ENCODE peak calls at places on chromosomes 3 and 15, in nine cellular contexts. One of them, this sample, is unnamed.

GRCh38 chr15:60682115-60682514 is 203.2 kb upstream of the ICE2 start:
- DNase-seq in C1 segment of cervical spinal cord: no peak
- DNase-seq in choroid plexus epithelial cell: peak
- DNase-seq in HS-5: no peak
- DNase-seq in A549: no peak
- DNase-seq in KG1: no peak
- DNase-seq in activated B cell treated with CpG ODN at 0.5 μM for 24 hours: no peak
- DNase-seq in HFF-Myc: no peak
- DNase-seq in ecto neural progenitor cell: no peak
- DNase-seq in this sample: no peak

GRCh38 chr15:92079047-92079446 is 225.5 kb downstream of the SLCO3A1 start:
- DNase-seq in C1 segment of cervical spinal cord: no peak
- DNase-seq in choroid plexus epithelial cell: no peak
- DNase-seq in HS-5: no peak
- DNase-seq in A549: no peak
- DNase-seq in KG1: no peak
- DNase-seq in activated B cell treated with CpG ODN at 0.5 μM for 24 hours: no peak
- DNase-seq in HFF-Myc: no peak
- DNase-seq in ecto neural progenitor cell: no peak
- DNase-seq in this sample: no peak

GRCh38 chr15:41987925-41988275 is 15.5 kb upstream of the EHD4 start:
- DNase-seq in C1 segment of cervical spinal cord: no peak
- DNase-seq in choroid plexus epithelial cell: no peak
- DNase-seq in HS-5: no peak
- DNase-seq in A549: no peak
- DNase-seq in KG1: no peak
- DNase-seq in activated B cell treated with CpG ODN at 0.5 μM for 24 hours: no peak
- DNase-seq in HFF-Myc: no peak
- DNase-seq in ecto neural progenitor cell: no peak
- DNase-seq in this sample: no peak

GRCh38 chr3:64595253-64595694 is 92.5 kb downstream of the ADAMTS9 start:
- DNase-seq in C1 segment of cervical spinal cord: peak
- DNase-seq in choroid plexus epithelial cell: peak
- DNase-seq in HS-5: peak
- DNase-seq in A549: no peak
- DNase-seq in KG1: no peak
- DNase-seq in activated B cell treated with CpG ODN at 0.5 μM for 24 hours: no peak
- DNase-seq in HFF-Myc: no peak
- DNase-seq in ecto neural progenitor cell: no peak
- DNase-seq in this sample: no peak

GRCh38 chr3:177126015-177126773 is 71.1 kb downstream of the TBL1XR1 start:
- DNase-seq in C1 segment of cervical spinal cord: no peak
- DNase-seq in choroid plexus epithelial cell: peak
- DNase-seq in HS-5: peak
- DNase-seq in A549: no peak
- DNase-seq in KG1: no peak
- DNase-seq in activated B cell treated with CpG ODN at 0.5 μM for 24 hours: no peak
- DNase-seq in HFF-Myc: no peak
- DNase-seq in ecto neural progenitor cell: no peak
- DNase-seq in this sample: no peak

GRCh38 chr3:136343873-136344281 is 93.7 kb downstream of the PCCB start:
- DNase-seq in C1 segment of cervical spinal cord: peak
- DNase-seq in choroid plexus epithelial cell: peak
- DNase-seq in HS-5: peak
- DNase-seq in A549: peak
- DNase-seq in KG1: no peak
- DNase-seq in activated B cell treated with CpG ODN at 0.5 μM for 24 hours: no peak
- DNase-seq in HFF-Myc: peak
- DNase-seq in ecto neural progenitor cell: no peak
- DNase-seq in this sample: peak

GRCh38 chr3:97138914-97139541 is 324.6 kb downstream of the EPHA6 start:
- DNase-seq in C1 segment of cervical spinal cord: no peak
- DNase-seq in choroid plexus epithelial cell: no peak
- DNase-seq in HS-5: no peak
- DNase-seq in A549: no peak
- DNase-seq in KG1: no peak
- DNase-seq in activated B cell treated with CpG ODN at 0.5 μM for 24 hours: no peak
- DNase-seq in HFF-Myc: no peak
- DNase-seq in ecto neural progenitor cell: no peak
- DNase-seq in this sample: no peak

GRCh38 chr3:184757010-184757651 is 45.3 kb upstream of the MAGEF1 start:
- DNase-seq in C1 segment of cervical spinal cord: no peak
- DNase-seq in choroid plexus epithelial cell: peak
- DNase-seq in HS-5: no peak
- DNase-seq in A549: no peak
- DNase-seq in KG1: no peak
- DNase-seq in activated B cell treated with CpG ODN at 0.5 μM for 24 hours: no peak
- DNase-seq in HFF-Myc: no peak
- DNase-seq in ecto neural progenitor cell: no peak
- DNase-seq in this sample: peak

GRCh38 chr15:68410466-68411200 is 21.3 kb downstream of the ITGA11 start:
- DNase-seq in C1 segment of cervical spinal cord: no peak
- DNase-seq in choroid plexus epithelial cell: no peak
- DNase-seq in HS-5: no peak
- DNase-seq in A549: no peak
- DNase-seq in KG1: no peak
- DNase-seq in activated B cell treated with CpG ODN at 0.5 μM for 24 hours: peak
- DNase-seq in HFF-Myc: no peak
- DNase-seq in ecto neural progenitor cell: peak
- DNase-seq in this sample: no peak

GRCh38 chr3:155805802-155806618 is at the start of gene C3orf33:
- DNase-seq in C1 segment of cervical spinal cord: peak
- DNase-seq in choroid plexus epithelial cell: peak
- DNase-seq in HS-5: peak
- DNase-seq in A549: peak
- DNase-seq in KG1: peak
- DNase-seq in activated B cell treated with CpG ODN at 0.5 μM for 24 hours: peak
- DNase-seq in HFF-Myc: peak
- DNase-seq in ecto neural progenitor cell: peak
- DNase-seq in this sample: peak

GRCh38 chr15:51776952-51777574 is 25.7 kb downstream of the TMOD2 start:
- DNase-seq in C1 segment of cervical spinal cord: peak
- DNase-seq in choroid plexus epithelial cell: peak
- DNase-seq in HS-5: peak
- DNase-seq in A549: peak
- DNase-seq in KG1: peak
- DNase-seq in activated B cell treated with CpG ODN at 0.5 μM for 24 hours: no peak
- DNase-seq in HFF-Myc: peak
- DNase-seq in ecto neural progenitor cell: peak
- DNase-seq in this sample: peak

GRCh38 chr15:39855400-39855799 is 64.7 kb downstream of the GPR176 start:
- DNase-seq in C1 segment of cervical spinal cord: no peak
- DNase-seq in choroid plexus epithelial cell: peak
- DNase-seq in HS-5: no peak
- DNase-seq in A549: no peak
- DNase-seq in KG1: no peak
- DNase-seq in activated B cell treated with CpG ODN at 0.5 μM for 24 hours: no peak
- DNase-seq in HFF-Myc: no peak
- DNase-seq in ecto neural progenitor cell: no peak
- DNase-seq in this sample: no peak

GRCh38 chr3:58052373-58053273 is 44.4 kb downstream of the FLNB start:
- DNase-seq in C1 segment of cervical spinal cord: peak
- DNase-seq in choroid plexus epithelial cell: peak
- DNase-seq in HS-5: peak
- DNase-seq in A549: peak
- DNase-seq in KG1: no peak
- DNase-seq in activated B cell treated with CpG ODN at 0.5 μM for 24 hours: no peak
- DNase-seq in HFF-Myc: peak
- DNase-seq in ecto neural progenitor cell: no peak
- DNase-seq in this sample: peak

GRCh38 chr15:56831467-56831866 is 87.0 kb upstream of the TCF12 start:
- DNase-seq in C1 segment of cervical spinal cord: no peak
- DNase-seq in choroid plexus epithelial cell: no peak
- DNase-seq in HS-5: no peak
- DNase-seq in A549: no peak
- DNase-seq in KG1: no peak
- DNase-seq in activated B cell treated with CpG ODN at 0.5 μM for 24 hours: no peak
- DNase-seq in HFF-Myc: no peak
- DNase-seq in ecto neural progenitor cell: no peak
- DNase-seq in this sample: no peak

GRCh38 chr3:187677604-187678003 is 7.4 kb upstream of the SST start:
- DNase-seq in C1 segment of cervical spinal cord: no peak
- DNase-seq in choroid plexus epithelial cell: no peak
- DNase-seq in HS-5: no peak
- DNase-seq in A549: no peak
- DNase-seq in KG1: no peak
- DNase-seq in activated B cell treated with CpG ODN at 0.5 μM for 24 hours: no peak
- DNase-seq in HFF-Myc: peak
- DNase-seq in ecto neural progenitor cell: no peak
- DNase-seq in this sample: no peak

GRCh38 chr3:157443873-157444770 is 7.5 kb downstream of the PTX3 start:
- DNase-seq in C1 segment of cervical spinal cord: no peak
- DNase-seq in choroid plexus epithelial cell: peak
- DNase-seq in HS-5: no peak
- DNase-seq in A549: no peak
- DNase-seq in KG1: no peak
- DNase-seq in activated B cell treated with CpG ODN at 0.5 μM for 24 hours: no peak
- DNase-seq in HFF-Myc: no peak
- DNase-seq in ecto neural progenitor cell: no peak
- DNase-seq in this sample: no peak

GRCh38 chr3:163924600-163924999 is 1153.7 kb downstream of the SI start:
- DNase-seq in C1 segment of cervical spinal cord: no peak
- DNase-seq in choroid plexus epithelial cell: no peak
- DNase-seq in HS-5: no peak
- DNase-seq in A549: no peak
- DNase-seq in KG1: no peak
- DNase-seq in activated B cell treated with CpG ODN at 0.5 μM for 24 hours: no peak
- DNase-seq in HFF-Myc: no peak
- DNase-seq in ecto neural progenitor cell: no peak
- DNase-seq in this sample: no peak

GRCh38 chr3:43638594-43639447 is 17.0 kb upstream of the ANO10 start:
- DNase-seq in C1 segment of cervical spinal cord: no peak
- DNase-seq in choroid plexus epithelial cell: peak
- DNase-seq in HS-5: no peak
- DNase-seq in A549: no peak
- DNase-seq in KG1: no peak
- DNase-seq in activated B cell treated with CpG ODN at 0.5 μM for 24 hours: no peak
- DNase-seq in HFF-Myc: no peak
- DNase-seq in ecto neural progenitor cell: no peak
- DNase-seq in this sample: no peak

GRCh38 chr15:31768055-31768454 is 262.3 kb upstream of the CHRNA7 start:
- DNase-seq in C1 segment of cervical spinal cord: no peak
- DNase-seq in choroid plexus epithelial cell: no peak
- DNase-seq in HS-5: no peak
- DNase-seq in A549: no peak
- DNase-seq in KG1: no peak
- DNase-seq in activated B cell treated with CpG ODN at 0.5 μM for 24 hours: no peak
- DNase-seq in HFF-Myc: no peak
- DNase-seq in ecto neural progenitor cell: no peak
- DNase-seq in this sample: no peak

GRCh38 chr3:129003578-129004112 is 2.5 kb downstream of the EFCC1 start:
- DNase-seq in C1 segment of cervical spinal cord: no peak
- DNase-seq in choroid plexus epithelial cell: no peak
- DNase-seq in HS-5: no peak
- DNase-seq in A549: no peak
- DNase-seq in KG1: no peak
- DNase-seq in activated B cell treated with CpG ODN at 0.5 μM for 24 hours: peak
- DNase-seq in HFF-Myc: no peak
- DNase-seq in ecto neural progenitor cell: no peak
- DNase-seq in this sample: no peak

GRCh38 chr3:21017115-21017852 is 733.7 kb downstream of the ZNF385D start:
- DNase-seq in C1 segment of cervical spinal cord: no peak
- DNase-seq in choroid plexus epithelial cell: no peak
- DNase-seq in HS-5: no peak
- DNase-seq in A549: no peak
- DNase-seq in KG1: no peak
- DNase-seq in activated B cell treated with CpG ODN at 0.5 μM for 24 hours: no peak
- DNase-seq in HFF-Myc: no peak
- DNase-seq in ecto neural progenitor cell: no peak
- DNase-seq in this sample: no peak

GRCh38 chr3:191051037-191051436 is 148.0 kb upstream of the OSTN start:
- DNase-seq in C1 segment of cervical spinal cord: no peak
- DNase-seq in choroid plexus epithelial cell: peak
- DNase-seq in HS-5: no peak
- DNase-seq in A549: no peak
- DNase-seq in KG1: no peak
- DNase-seq in activated B cell treated with CpG ODN at 0.5 μM for 24 hours: no peak
- DNase-seq in HFF-Myc: no peak
- DNase-seq in ecto neural progenitor cell: no peak
- DNase-seq in this sample: no peak

GRCh38 chr3:179446501-179446900 is 4.8 kb downstream of the GNB4 start:
- DNase-seq in C1 segment of cervical spinal cord: no peak
- DNase-seq in choroid plexus epithelial cell: peak
- DNase-seq in HS-5: no peak
- DNase-seq in A549: no peak
- DNase-seq in KG1: no peak
- DNase-seq in activated B cell treated with CpG ODN at 0.5 μM for 24 hours: no peak
- DNase-seq in HFF-Myc: no peak
- DNase-seq in ecto neural progenitor cell: no peak
- DNase-seq in this sample: no peak

GRCh38 chr3:27746838-27747237 is 24.7 kb upstream of the EOMES start:
- DNase-seq in C1 segment of cervical spinal cord: no peak
- DNase-seq in choroid plexus epithelial cell: no peak
- DNase-seq in HS-5: no peak
- DNase-seq in A549: no peak
- DNase-seq in KG1: no peak
- DNase-seq in activated B cell treated with CpG ODN at 0.5 μM for 24 hours: no peak
- DNase-seq in HFF-Myc: no peak
- DNase-seq in ecto neural progenitor cell: no peak
- DNase-seq in this sample: no peak

GRCh38 chr15:44286814-44287555 is 1.5 kb upstream of the GOLM2 start:
- DNase-seq in C1 segment of cervical spinal cord: no peak
- DNase-seq in choroid plexus epithelial cell: peak
- DNase-seq in HS-5: no peak
- DNase-seq in A549: peak
- DNase-seq in KG1: no peak
- DNase-seq in activated B cell treated with CpG ODN at 0.5 μM for 24 hours: no peak
- DNase-seq in HFF-Myc: no peak
- DNase-seq in ecto neural progenitor cell: no peak
- DNase-seq in this sample: no peak

GRCh38 chr3:42300013-42300412 is 34.0 kb upstream of the CCK start:
- DNase-seq in C1 segment of cervical spinal cord: no peak
- DNase-seq in choroid plexus epithelial cell: peak
- DNase-seq in HS-5: no peak
- DNase-seq in A549: no peak
- DNase-seq in KG1: no peak
- DNase-seq in activated B cell treated with CpG ODN at 0.5 μM for 24 hours: no peak
- DNase-seq in HFF-Myc: peak
- DNase-seq in ecto neural progenitor cell: peak
- DNase-seq in this sample: no peak

GRCh38 chr3:55716044-55716443 is 228.9 kb upstream of the WNT5A start:
- DNase-seq in C1 segment of cervical spinal cord: no peak
- DNase-seq in choroid plexus epithelial cell: no peak
- DNase-seq in HS-5: no peak
- DNase-seq in A549: no peak
- DNase-seq in KG1: no peak
- DNase-seq in activated B cell treated with CpG ODN at 0.5 μM for 24 hours: no peak
- DNase-seq in HFF-Myc: no peak
- DNase-seq in ecto neural progenitor cell: no peak
- DNase-seq in this sample: no peak

GRCh38 chr3:23201154-23201838 is 1.8 kb upstream of the UBE2E2 start:
- DNase-seq in C1 segment of cervical spinal cord: no peak
- DNase-seq in choroid plexus epithelial cell: no peak
- DNase-seq in HS-5: no peak
- DNase-seq in A549: no peak
- DNase-seq in KG1: no peak
- DNase-seq in activated B cell treated with CpG ODN at 0.5 μM for 24 hours: no peak
- DNase-seq in HFF-Myc: no peak
- DNase-seq in ecto neural progenitor cell: no peak
- DNase-seq in this sample: no peak

GRCh38 chr3:168475730-168476129 is 380.0 kb upstream of the GOLIM4 start:
- DNase-seq in C1 segment of cervical spinal cord: no peak
- DNase-seq in choroid plexus epithelial cell: no peak
- DNase-seq in HS-5: no peak
- DNase-seq in A549: no peak
- DNase-seq in KG1: no peak
- DNase-seq in activated B cell treated with CpG ODN at 0.5 μM for 24 hours: no peak
- DNase-seq in HFF-Myc: no peak
- DNase-seq in ecto neural progenitor cell: no peak
- DNase-seq in this sample: no peak

GRCh38 chr3:50275996-50276761 is 2.7 kb upstream of the LSMEM2 start:
- DNase-seq in C1 segment of cervical spinal cord: no peak
- DNase-seq in choroid plexus epithelial cell: no peak
- DNase-seq in HS-5: no peak
- DNase-seq in A549: no peak
- DNase-seq in KG1: no peak
- DNase-seq in activated B cell treated with CpG ODN at 0.5 μM for 24 hours: no peak
- DNase-seq in HFF-Myc: no peak
- DNase-seq in ecto neural progenitor cell: no peak
- DNase-seq in this sample: no peak

GRCh38 chr3:54873059-54873695 is 54.7 kb downstream of the LRTM1 start:
- DNase-seq in C1 segment of cervical spinal cord: no peak
- DNase-seq in choroid plexus epithelial cell: peak
- DNase-seq in HS-5: no peak
- DNase-seq in A549: no peak
- DNase-seq in KG1: no peak
- DNase-seq in activated B cell treated with CpG ODN at 0.5 μM for 24 hours: no peak
- DNase-seq in HFF-Myc: no peak
- DNase-seq in ecto neural progenitor cell: no peak
- DNase-seq in this sample: no peak

This sample was measured in occipital lobe.